ENCODE peak calls at places on chromosomes 7 and 10, in four cellular contexts. R, P, F and D are unnamed samples. For H3K27me3, the result is how much of the 10 kb centered on the place peaks cover.

GRCh38 chr10:28503114-28503513 is 29.8 kb upstream of the WAC start:
- DNase-seq in P (no peak), R (no peak), F (no peak), D (peak)

GRCh38 chr7:152760384-152761115 is 998 bp downstream of the ACTR3B start:
- DNase-seq in R (no peak), P (no peak), F (peak), D (peak)

GRCh38 chr10:66928000-66928770 is 2.3 kb downstream of the LRRTM3 start:
- DNase-seq in F (peak), R (peak), P (no peak), D (no peak)

GRCh38 chr7:127927339-127927679 is 103.9 kb downstream of the LRRC4 start:
- DNase-seq in F (no peak), P (no peak), R (no peak), D (peak)

GRCh38 chr7:142553216-142553615 is 196.1 kb upstream of the PRSS1 start:
- DNase-seq in F (no peak), P (peak), R (no peak), D (no peak)

GRCh38 chr7:107070710-107071109 is 26.2 kb downstream of the PRKAR2B start:
- DNase-seq in P (no peak), R (no peak), F (no peak), D (no peak)

GRCh38 chr7:74364061-74364460 is 74.9 kb downstream of the CLIP2 start:
- DNase-seq in P (no peak), F (peak), R (peak), D (no peak)

GRCh38 chr7:16034353-16034752 is 347.9 kb upstream of the MEOX2 start:
- DNase-seq in F (peak), R (no peak), P (no peak), D (peak)

GRCh38 chr10:28677889-28678686 is 767 bp downstream of the BAMBI start:
- DNase-seq in P (no peak), R (peak), F (peak), D (peak)

GRCh38 chr7:12196386-12196785 is 14.7 kb upstream of the TMEM106B start:
- DNase-seq in F (no peak), P (no peak), R (no peak), D (no peak)

GRCh38 chr10:66822801-66823200 is 103.0 kb upstream of the LRRTM3 start:
- DNase-seq in R (peak), P (no peak), F (peak), D (no peak)

GRCh38 chr10:101291254-101292193 is 62.3 kb upstream of the LBX1 start:
- DNase-seq in P (no peak), R (peak), F (peak), D (peak)

GRCh38 chr7:156751319-156751718 is 110.7 kb downstream of the RNF32 start:
- DNase-seq in R (no peak), F (no peak), P (no peak), D (peak)

GRCh38 chr7:42945821-42946615 is 13.8 kb downstream of the MRPL32 start:
- DNase-seq in F (no peak), R (no peak), P (no peak), D (no peak)

DNA sequence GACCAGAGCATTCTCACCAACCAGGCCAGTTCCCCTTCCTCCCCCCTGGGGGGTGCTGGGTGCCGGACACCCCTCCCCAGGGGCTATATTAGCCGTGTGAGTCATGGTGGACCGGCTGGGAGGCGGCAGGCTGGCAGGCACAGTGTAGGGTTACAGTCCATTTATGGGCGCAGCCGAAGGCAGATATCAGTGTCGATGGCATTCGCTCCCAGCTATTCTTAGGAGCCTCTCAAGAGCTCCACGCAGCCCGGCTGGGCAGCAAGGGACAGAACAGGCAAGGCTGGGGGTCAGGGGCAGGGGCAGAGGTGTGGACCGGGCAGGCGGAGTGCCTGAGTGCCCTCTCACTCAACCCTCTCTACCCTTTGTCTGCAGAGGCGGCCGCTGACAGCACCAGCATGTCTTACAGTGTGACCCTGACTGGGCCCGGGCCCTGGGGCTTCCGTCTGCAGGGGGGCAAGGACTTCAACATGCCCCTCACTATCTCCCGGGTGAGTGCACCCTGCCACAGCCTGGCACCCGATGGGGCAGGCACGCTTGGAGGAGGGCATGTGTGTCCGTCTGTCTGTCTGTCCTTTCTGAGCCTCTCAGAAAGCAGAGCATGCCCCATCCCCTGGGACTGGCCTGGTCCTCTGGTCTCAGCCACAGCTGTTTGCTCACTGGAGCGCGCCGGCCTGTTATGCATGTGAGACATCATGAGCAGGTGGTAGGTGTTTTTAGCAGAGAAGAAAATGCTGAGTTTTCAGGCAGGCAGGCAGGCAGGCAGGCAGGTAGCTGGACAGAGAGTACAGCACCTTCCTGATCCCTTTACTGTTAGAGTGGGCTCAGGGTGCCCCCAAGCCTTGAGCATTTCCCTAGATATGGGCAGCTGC is at the start of gene LDB3:
- DNase-seq in F (peak), P (peak), R (peak), D (no peak)
- H3K4me3 ChIP-seq in F (no peak), P (peak), R (no peak), D (no peak)

GRCh38 chr7:149688836-149689590 is 84.4 kb downstream of the ZNF467 start:
- DNase-seq in F (no peak), P (no peak), R (no peak), D (no peak)

GRCh38 chr7:149692557-149692982 is 80.8 kb downstream of the ZNF467 start:
- DNase-seq in R (peak), F (no peak), P (no peak), D (no peak)

GRCh38 chr7:149689591-149689845 is 83.9 kb downstream of the ZNF467 start:
- DNase-seq in R (no peak), P (no peak), F (no peak), D (no peak)

GRCh38 chr7:149692056-149692455 is 81.3 kb downstream of the ZNF467 start:
- DNase-seq in R (no peak), P (no peak), F (no peak), D (no peak)

GRCh38 chr7:149690688-149691446 is 82.5 kb downstream of the ZNF467 start:
- DNase-seq in F (peak), R (peak), P (peak), D (peak)
- H3K4me2 ChIP-seq in F (no peak), R (no peak), P (peak), D (no peak)

GRCh38 chr7:1232623-1233327 is at the start of gene UNCX:
- DNase-seq in R (peak), F (peak), P (no peak), D (no peak)
- H3K27me3 ChIP-seq in R (half or more), F (half or more), P (under half), D (half or more)

GRCh38 chr10:14569274-14570060 is 205.2 kb downstream of the FAM107B start:
- DNase-seq in R (no peak), F (no peak), P (no peak), D (no peak)
- H3K4me3 ChIP-seq in R (no peak), F (no peak), P (no peak), D (no peak)

DNA sequence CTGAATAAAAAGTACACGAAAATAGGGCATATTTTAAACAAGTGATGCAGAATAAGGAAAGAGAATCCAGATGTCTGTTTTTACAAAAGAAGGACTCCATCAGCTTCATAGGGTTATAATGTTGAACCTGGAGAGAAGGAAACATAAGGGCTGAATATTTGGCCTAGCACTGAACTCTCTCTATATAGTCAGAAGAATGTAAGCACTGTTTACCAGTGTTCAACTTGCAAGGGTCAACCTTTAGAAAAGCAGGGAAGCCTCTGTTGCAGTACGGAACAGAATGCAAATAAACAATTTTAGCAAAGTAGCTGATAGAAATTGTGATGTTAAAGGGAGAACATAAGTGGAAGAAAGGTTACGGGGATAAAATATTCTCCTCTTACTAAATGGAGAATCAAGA is 16.2 kb downstream of the CDK6 start:
- DNase-seq in R (no peak), F (no peak), P (no peak), D (no peak)
- H3K4me2 ChIP-seq in R (no peak), F (no peak), P (no peak), D (no peak)

GRCh38 chr10:131750171-131750895 is 150.5 kb upstream of the PPP2R2D start:
- DNase-seq in P (no peak), F (no peak), R (no peak), D (no peak)
- H3K27me3 ChIP-seq in P (half or more), F (under half), R (under half), D (under half)

DNA sequence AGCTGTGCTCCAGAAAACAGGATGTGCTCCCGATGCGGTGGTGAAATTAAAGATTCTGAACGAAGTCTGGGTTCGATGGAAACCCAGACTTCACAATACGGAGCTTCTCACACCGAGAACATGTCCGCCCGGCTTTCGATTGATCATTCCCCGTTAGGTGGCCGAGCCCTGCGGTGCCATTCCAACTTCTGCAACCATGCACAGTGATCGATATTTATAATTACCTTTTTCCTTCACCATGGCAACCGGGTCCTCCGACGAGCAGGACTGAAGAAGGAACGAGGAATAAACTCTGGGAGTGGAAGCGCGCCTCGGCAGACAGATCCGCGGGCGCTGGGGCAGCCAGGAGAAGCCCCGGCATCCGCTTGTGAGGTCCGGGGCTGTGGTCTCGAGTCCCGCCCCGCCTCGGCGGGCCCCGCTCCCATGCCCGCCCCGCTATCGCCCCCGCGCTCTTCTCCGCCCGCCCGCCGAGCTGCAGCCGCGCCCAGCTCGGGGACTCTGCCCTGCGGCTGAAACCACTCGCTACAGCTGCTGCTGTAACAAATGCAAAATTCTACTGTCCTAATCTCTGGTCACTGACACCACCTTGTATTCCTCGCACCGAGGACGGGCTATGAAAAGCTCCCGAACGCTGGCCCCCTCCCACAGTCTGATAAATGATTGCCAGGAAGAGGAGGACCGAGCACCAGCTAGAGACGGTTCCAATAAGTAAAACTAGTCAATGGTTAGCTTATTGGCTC is 26.2 kb downstream of the ABLIM1 start:
- DNase-seq in R (peak), F (peak), P (peak), D (peak)
- H3K4me3 ChIP-seq in R (peak), F (peak), P (peak), D (peak)